ENCODE peak calls at places on chromosomes 3 and 15, in ten cellular contexts. T is upper lobe of right lung, Z is endothelial cell of umbilical vein, L is mammary epithelial cell, V is Panc1, I is colonic mucosa, E is neuronal stem cell, K is GM23248, D is adrenal gland, U is HAP-1. X is an unnamed sample.

GRCh38 chr15:68820205-68820588 is 498 bp downstream of the ANP32A start:
- DNase-seq in T (peak; percentile 82), Z (peak; percentile 39), L (no peak), V (no peak), I (peak; percentile 48), E (no peak), K (peak; percentile 69), D (peak; percentile 54), U (peak; percentile 79), X (peak; percentile 39)

GRCh38 chr15:43376017-43376705 is 5.3 kb downstream of the TUBGCP4 start:
- DNase-seq in T (no peak), Z (peak; percentile 21), L (peak; percentile 24), V (no peak), I (peak; percentile 27), E (peak; percentile 17), K (peak; percentile 61), D (no peak), U (peak; percentile 58), X (peak; percentile 68)

GRCh38 chr3:79148786-79149185 is 619.0 kb downstream of the ROBO1 start:
- DNase-seq in T (no peak), Z (no peak), L (no peak), V (no peak), I (no peak), E (no peak), K (peak; percentile 31), D (no peak), U (no peak), X (no peak)

GRCh38 chr15:65957451-65957850 is 88.2 kb downstream of the RAB11A start:
- DNase-seq in T (no peak), Z (no peak), L (no peak), V (no peak), I (no peak), E (no peak), K (no peak), D (no peak), U (no peak), X (no peak)

GRCh38 chr15:62110000-62110851 is 43.4 kb downstream of the C2CD4A start:
- DNase-seq in T (no peak), Z (peak; percentile 95), L (peak; percentile 77), V (peak; percentile 85), I (no peak), E (no peak), K (peak; percentile 89), D (peak; percentile 46), U (no peak), X (no peak)

GRCh38 chr15:80309769-80310384 is 57.9 kb upstream of the CTXND1 start:
- DNase-seq in T (no peak), Z (peak; percentile 11), L (peak; percentile 6), V (no peak), I (no peak), E (peak; percentile 30), K (peak; percentile 69), D (peak; percentile 46), U (peak; percentile 52), X (peak; percentile 39)

GRCh38 chr3:189488241-189488767 is 142.9 kb upstream of the TP63 start:
- DNase-seq in T (no peak), Z (no peak), L (peak; percentile 31), V (peak; percentile 4), I (no peak), E (no peak), K (peak; percentile 89), D (no peak), U (no peak), X (no peak)

GRCh38 chr15:22979699-22980188 is 424 bp downstream of the CYFIP1 start:
- DNase-seq in T (peak; percentile 73), Z (peak; percentile 56), L (peak; percentile 39), V (no peak), I (peak; percentile 40), E (peak; percentile 50), K (peak; percentile 65), D (no peak), U (peak; percentile 50), X (no peak)

GRCh38 chr15:35852818-35853624 is 307.1 kb upstream of the DPH6 start:
- DNase-seq in T (no peak), Z (no peak), L (no peak), V (no peak), I (no peak), E (no peak), K (peak; percentile 8), D (no peak), U (no peak), X (no peak)

GRCh38 chr15:94683912-94684311 is 452.6 kb downstream of the MCTP2 start:
- DNase-seq in T (no peak), Z (peak; percentile 74), L (no peak), V (no peak), I (no peak), E (no peak), K (no peak), D (no peak), U (no peak), X (no peak)

GRCh38 chr3:194205675-194206133 is 69.8 kb downstream of the HES1 start:
- DNase-seq in T (no peak), Z (peak; percentile 80), L (no peak), V (no peak), I (no peak), E (no peak), K (no peak), D (no peak), U (peak; percentile 77), X (no peak)

DNA sequence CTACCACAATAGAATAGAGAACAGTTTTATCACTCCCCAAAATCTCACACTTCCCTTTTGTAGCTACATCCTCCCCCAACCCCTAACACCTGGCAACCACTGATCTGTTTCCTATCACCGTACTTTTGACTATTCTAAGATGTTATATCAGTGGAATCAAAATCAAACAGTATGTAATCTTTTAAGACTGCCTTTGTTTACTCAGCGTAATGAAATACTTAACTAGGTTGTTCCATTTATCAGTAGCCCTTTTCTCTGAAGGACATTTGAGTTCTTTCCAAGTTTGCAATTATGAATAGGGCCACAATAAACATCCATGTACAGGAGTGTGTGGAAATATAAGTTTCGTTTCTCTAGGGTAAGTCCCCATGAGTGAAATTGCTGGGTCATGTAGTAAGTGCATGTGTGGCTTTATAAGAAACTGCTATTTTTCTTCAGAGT is 372.3 kb downstream of the SV2B start:
- DNase-seq in T (no peak), Z (no peak), L (no peak), V (no peak), I (no peak), E (no peak), K (no peak), D (no peak), U (no peak), X (no peak)
- H3K36me3 ChIP-seq in T (no peaks in the 10 kb centered on the region), Z (no peaks in the 10 kb centered on the region), L (no peaks in the 10 kb centered on the region), V (no peaks in the 10 kb centered on the region), I (no peaks in the 10 kb centered on the region), E (no peaks in the 10 kb centered on the region), K (no peaks in the 10 kb centered on the region), D (no peaks in the 10 kb centered on the region), U (no peaks in the 10 kb centered on the region), X (no peaks in the 10 kb centered on the region)

DNA sequence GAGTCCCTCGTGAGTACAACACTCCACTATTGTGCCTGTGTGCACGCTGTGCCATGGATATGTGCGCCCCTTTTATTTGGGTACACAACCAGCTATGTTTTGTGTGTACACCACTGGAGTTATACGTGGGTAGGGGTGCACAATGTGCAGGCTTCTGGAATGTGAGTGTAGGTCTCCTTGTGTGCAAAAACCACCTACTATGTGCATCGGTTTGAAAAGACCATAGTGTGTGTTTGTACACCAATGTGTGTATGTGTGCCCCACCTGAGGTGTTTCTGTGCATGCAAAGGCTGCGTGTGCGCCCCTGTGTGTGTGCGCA is 86.4 kb upstream of the ALDH1L1 start:
- DNase-seq in T (no peak), Z (no peak), L (no peak), V (no peak), I (no peak), E (no peak), K (no peak), D (no peak), U (no peak), X (no peak)
- H3K4me3 ChIP-seq in T (peak overlapping the region; percentile 47), Z (no peak overlapping the region), L (no peak overlapping the region), V (peak overlapping the region; percentile 56), I (no peak overlapping the region), E (peak overlapping the region; percentile 63), K (peak overlapping the region; percentile 63), D (no peak overlapping the region), U (peak overlapping the region; percentile 25), X (no peak overlapping the region)

GRCh38 chr15:76286231-76286879 is 24.9 kb downstream of the ETFA start:
- DNase-seq in T (no peak), Z (no peak), L (no peak), V (no peak), I (no peak), E (no peak), K (peak; percentile 33), D (no peak), U (no peak), X (no peak)

GRCh38 chr15:76285241-76285825 is 25.9 kb downstream of the ETFA start:
- DNase-seq in T (no peak), Z (peak; percentile 28), L (peak; percentile 5), V (no peak), I (no peak), E (no peak), K (peak; percentile 43), D (no peak), U (no peak), X (no peak)

GRCh38 chr15:76278651-76279050 is 32.6 kb downstream of the ETFA start:
- DNase-seq in T (no peak), Z (no peak), L (no peak), V (no peak), I (no peak), E (no peak), K (no peak), D (no peak), U (no peak), X (no peak)

GRCh38 chr15:76282451-76282850 is 28.8 kb downstream of the ETFA start:
- DNase-seq in T (no peak), Z (no peak), L (no peak), V (no peak), I (no peak), E (no peak), K (no peak), D (no peak), U (no peak), X (no peak)
- H3K36me3 ChIP-seq in T (peaks cover 82% of the 10 kb centered on the region), Z (peaks cover 16% of the 10 kb centered on the region), L (peaks cover 31% of the 10 kb centered on the region), V (peaks cover 10% of the 10 kb centered on the region), I (no peaks in the 10 kb centered on the region), E (peaks cover 5% of the 10 kb centered on the region), K (peaks cover 43% of the 10 kb centered on the region), D (no peaks in the 10 kb centered on the region), U (peaks cover 73% of the 10 kb centered on the region), X (peaks cover 86% of the 10 kb centered on the region)

GRCh38 chr3:12902181-12902999 is 61.0 kb upstream of the RPL32 start:
- DNase-seq in T (no peak), Z (no peak), L (no peak), V (no peak), I (no peak), E (no peak), K (no peak), D (no peak), U (no peak), X (no peak)

GRCh38 chr3:12903881-12904280 is 62.5 kb upstream of the RPL32 start:
- DNase-seq in T (no peak), Z (no peak), L (no peak), V (no peak), I (no peak), E (no peak), K (no peak), D (no peak), U (no peak), X (no peak)

GRCh38 chr3:12904951-12905315 is 63.6 kb upstream of the RPL32 start:
- DNase-seq in T (no peak), Z (no peak), L (no peak), V (no peak), I (no peak), E (no peak), K (no peak), D (no peak), U (no peak), X (no peak)

GRCh38 chr3:12901631-12902045 is 60.3 kb upstream of the RPL32 start:
- DNase-seq in T (no peak), Z (no peak), L (no peak), V (no peak), I (no peak), E (no peak), K (no peak), D (no peak), U (no peak), X (no peak)

GRCh38 chr3:12903000-12903800 is 61.8 kb upstream of the RPL32 start:
- DNase-seq in T (no peak), Z (no peak), L (no peak), V (no peak), I (no peak), E (no peak), K (no peak), D (no peak), U (no peak), X (no peak)
- H3K4me3 ChIP-seq in T (no peak overlapping the region), Z (no peak overlapping the region), L (no peak overlapping the region), V (no peak overlapping the region), I (no peak overlapping the region), E (no peak overlapping the region), K (no peak overlapping the region), D (no peak overlapping the region), U (no peak overlapping the region), X (no peak overlapping the region)